ENCODE peak calls at places on chromosomes 12 and 14, in nine cellular contexts. X is Karpas-422, U is brain microvascular endothelial cell, F is psoas muscle, P is transverse colon, B is AG04450, Y is upper lobe of right lung, Z is endodermal cell, S is gastrocnemius medialis. I is an unnamed sample.

GRCh38 chr14:69335421-69335820 is 62.7 kb downstream of the ERH start:
- DNase-seq in X (no peak), U (no peak), F (no peak), P (no peak), B (no peak), Y (no peak), Z (no peak), S (no peak), I (no peak)

GRCh38 chr14:103545219-103545914 is 16.4 kb downstream of the TRMT61A start:
- DNase-seq in X (no peak), U (no peak), F (peak), P (no peak), B (no peak), Y (no peak), Z (no peak), S (no peak), I (no peak)

GRCh38 chr12:56389215-56389850 is 26.7 kb upstream of the APOF start:
- DNase-seq in X (peak), U (no peak), F (no peak), P (no peak), B (no peak), Y (no peak), Z (no peak), S (no peak), I (peak)

GRCh38 chr12:10179871-10180270 is 1.0 kb downstream of the TMEM52B start:
- DNase-seq in X (no peak), U (no peak), F (no peak), P (no peak), B (no peak), Y (no peak), Z (no peak), S (no peak), I (no peak)

GRCh38 chr12:98373019-98373554 is 142.3 kb upstream of the TMPO start:
- DNase-seq in X (peak), U (peak), F (no peak), P (no peak), B (no peak), Y (no peak), Z (peak), S (no peak), I (peak)

GRCh38 chr12:116166306-116166705 is 111.2 kb downstream of the MED13L start:
- DNase-seq in X (no peak), U (no peak), F (no peak), P (no peak), B (no peak), Y (no peak), Z (no peak), S (peak), I (no peak)

GRCh38 chr12:243381-243780 is 19.3 kb downstream of the SLC6A13 start:
- DNase-seq in X (no peak), U (no peak), F (no peak), P (no peak), B (no peak), Y (no peak), Z (no peak), S (no peak), I (no peak)

GRCh38 chr12:119208626-119209061 is 29.9 kb downstream of the HSPB8 start:
- DNase-seq in X (no peak), U (peak), F (peak), P (peak), B (no peak), Y (no peak), Z (peak), S (peak), I (no peak)

GRCh38 chr12:2267624-2268477 is 215.1 kb downstream of the CACNA1C start:
- DNase-seq in X (no peak), U (no peak), F (peak), P (no peak), B (no peak), Y (no peak), Z (peak), S (peak), I (no peak)

GRCh38 chr14:37411079-37411735 is 183.8 kb downstream of the FOXA1 start:
- DNase-seq in X (no peak), U (no peak), F (no peak), P (no peak), B (no peak), Y (no peak), Z (no peak), S (no peak), I (no peak)

GRCh38 chr12:46523863-46524770 is 151.5 kb upstream of the SLC38A2 start:
- DNase-seq in X (no peak), U (peak), F (no peak), P (no peak), B (peak), Y (no peak), Z (no peak), S (no peak), I (peak)

GRCh38 chr12:1716215-1716862 is 25.5 kb downstream of the ADIPOR2 start:
- DNase-seq in X (no peak), U (no peak), F (no peak), P (no peak), B (no peak), Y (no peak), Z (no peak), S (no peak), I (peak)

GRCh38 chr12:114685869-114686268 is 1.9 kb upstream of the TBX3 start:
- DNase-seq in X (no peak), U (no peak), F (no peak), P (no peak), B (no peak), Y (no peak), Z (peak), S (no peak), I (no peak)

GRCh38 chr12:93705237-93705636 is 28.1 kb downstream of the CRADD start:
- DNase-seq in X (no peak), U (no peak), F (no peak), P (no peak), B (no peak), Y (no peak), Z (no peak), S (no peak), I (no peak)

GRCh38 chr12:93704625-93705024 is 27.4 kb downstream of the CRADD start:
- DNase-seq in X (no peak), U (no peak), F (no peak), P (no peak), B (no peak), Y (no peak), Z (no peak), S (no peak), I (no peak)

GRCh38 chr12:93707836-93708235 is 30.7 kb downstream of the CRADD start:
- DNase-seq in X (no peak), U (peak), F (no peak), P (no peak), B (no peak), Y (no peak), Z (no peak), S (no peak), I (no peak)

GRCh38 chr12:93706824-93707223 is 29.6 kb downstream of the CRADD start:
- DNase-seq in X (no peak), U (no peak), F (no peak), P (no peak), B (no peak), Y (no peak), Z (no peak), S (no peak), I (no peak)

DNA sequence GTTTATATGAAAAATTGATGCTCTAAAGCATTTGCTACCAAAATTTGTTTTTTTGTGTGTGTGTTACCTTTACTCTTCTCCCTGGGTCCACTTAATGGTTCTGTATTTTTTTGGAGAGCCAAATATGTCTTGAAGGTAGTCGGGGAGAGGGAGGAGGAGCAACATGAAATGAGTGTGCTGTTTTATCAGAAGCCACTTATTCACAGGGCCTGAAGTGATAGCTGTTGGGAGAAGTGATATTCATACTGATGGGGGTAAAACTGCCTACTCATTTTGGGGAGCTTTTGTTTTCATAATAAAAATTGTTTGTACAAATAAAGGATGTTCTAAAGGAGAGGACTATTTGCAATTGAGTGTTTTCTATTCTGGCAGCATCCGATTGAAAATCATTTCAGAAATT is 29.2 kb downstream of the CRADD start:
- DNase-seq in X (no peak), U (peak), F (no peak), P (no peak), B (no peak), Y (no peak), Z (no peak), S (no peak), I (no peak)
- H3K27ac ChIP-seq in X (no peak), U (no peak), F (no peak), P (no peak), B (no peak), Y (no peak), Z (no peak), S (no peak), I (no peak)

GRCh38 chr12:130873825-130874224 is 2.0 kb downstream of the RAN start:
- DNase-seq in X (no peak), U (no peak), F (no peak), P (no peak), B (no peak), Y (no peak), Z (no peak), S (no peak), I (no peak)
- H3K4me3 ChIP-seq in X (peak), U (peak), F (peak), P (no peak), B (no peak), Y (peak), Z (peak), S (no peak), I (no peak)

DNA sequence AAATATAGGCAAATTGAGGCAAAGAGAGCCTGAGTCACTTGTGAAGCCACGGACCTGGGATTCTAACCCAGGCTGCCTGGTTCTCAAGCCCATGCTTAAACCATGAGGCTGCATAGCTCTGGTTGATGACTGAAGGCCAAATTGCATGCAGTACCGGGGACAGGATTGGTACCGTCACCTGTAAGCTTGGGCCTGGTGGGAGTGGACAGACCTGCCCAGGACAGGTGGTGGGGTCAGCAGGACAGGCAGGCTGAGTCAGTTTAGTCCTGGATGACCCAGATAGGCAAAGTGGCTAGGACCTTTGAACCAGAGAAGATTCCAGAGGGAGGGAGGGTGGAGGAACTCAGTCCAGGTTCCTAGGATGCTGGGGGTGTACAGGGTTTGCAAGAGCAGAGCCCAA is 25.8 kb downstream of the RIN3 start:
- DNase-seq in X (no peak), U (no peak), F (no peak), P (no peak), B (no peak), Y (no peak), Z (no peak), S (no peak), I (peak)
- H3K27ac ChIP-seq in X (no peak), U (peak), F (peak), P (peak), B (peak), Y (peak), Z (no peak), S (peak), I (peak)

DNA sequence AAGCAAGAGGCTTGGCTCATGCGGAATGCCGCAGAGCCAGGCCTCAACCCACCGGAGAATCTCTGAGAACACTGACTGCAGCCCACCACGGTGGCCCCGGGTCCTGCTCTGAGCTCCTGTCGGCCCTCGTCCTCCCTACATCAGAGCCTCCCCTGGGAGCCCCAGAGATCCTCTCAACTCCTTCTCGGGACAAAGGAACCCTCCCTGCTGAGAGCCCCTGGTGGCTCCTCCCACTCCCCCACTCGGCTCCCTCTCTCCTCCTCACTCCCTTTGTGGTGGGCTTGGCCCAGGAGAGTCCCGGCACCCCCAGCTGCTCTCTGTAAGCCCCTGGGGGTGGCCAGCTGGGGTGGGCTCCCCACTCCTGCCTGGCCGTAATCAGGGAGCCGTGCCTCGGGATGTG is 11.1 kb upstream of the INF2 start:
- DNase-seq in X (peak), U (no peak), F (no peak), P (no peak), B (no peak), Y (peak), Z (peak), S (no peak), I (no peak)
- H3K4me3 ChIP-seq in X (peak), U (peak), F (peak), P (peak), B (peak), Y (peak), Z (peak), S (peak), I (peak)

I was measured in small intestine.